ENCODE peak calls at places on chromosomes 2 and 18, in four cellular contexts. F is transverse colon, X is stomach, L is GM23338. C is an unnamed sample.

GRCh38 chr18:57901819-57902600 is 98.9 kb upstream of the ATP8B1 start:
- DNase-seq in F (peak; percentile 62), L (peak; percentile 10), X (peak; percentile 66), C (no peak)

GRCh38 chr2:189876271-189876670 is 92.0 kb downstream of the PMS1 start:
- DNase-seq in X (no peak), L (no peak), F (no peak), C (no peak)

GRCh38 chr2:223082701-223083100 is 30.7 kb downstream of the KCNE4 start:
- DNase-seq in L (no peak), X (no peak), F (no peak), C (no peak)

GRCh38 chr2:227724394-227725039 is at the start of gene SCYGR6:
- DNase-seq in X (no peak), F (no peak), L (no peak), C (no peak)

GRCh38 chr2:29219374-29219773 is 104.2 kb downstream of the CLIP4 start:
- DNase-seq in F (no peak), X (peak; percentile 17), L (no peak), C (no peak)

GRCh38 chr2:70905443-70905842 is 30.3 kb upstream of the ATP6V1B1 start:
- DNase-seq in L (no peak), F (no peak), X (no peak), C (no peak)

GRCh38 chr18:11982981-11983380 is 1.7 kb downstream of the IMPA2 start:
- DNase-seq in F (no peak), X (no peak), L (peak; percentile 12), C (no peak)

GRCh38 chr2:38959464-38959863 is 69.8 kb downstream of the ARHGEF33 start:
- DNase-seq in F (no peak), X (no peak), L (no peak), C (no peak)

GRCh38 chr2:28268386-28268785 is 124.3 kb upstream of the FOSL2 start:
- DNase-seq in L (no peak), X (no peak), F (no peak), C (no peak)

GRCh38 chr2:10256031-10256524 is 46.6 kb upstream of the HPCAL1 start:
- DNase-seq in L (no peak), X (no peak), F (no peak), C (no peak)

GRCh38 chr2:9230881-9231280 is 24.3 kb downstream of the ASAP2 start:
- DNase-seq in X (no peak), F (no peak), L (no peak), C (no peak)

GRCh38 chr18:10453885-10454772 is at the start of gene APCDD1:
- DNase-seq in F (peak; percentile 45), L (peak; percentile 73), X (peak; percentile 64), C (no peak)

GRCh38 chr2:46954951-46955571 is 39.5 kb upstream of the MCFD2 start:
- DNase-seq in F (peak; percentile 41), X (peak; percentile 43), L (no peak), C (no peak)

GRCh38 chr2:9287400-9288059 is 80.9 kb downstream of the ASAP2 start:
- DNase-seq in L (no peak), F (no peak), X (no peak), C (no peak)

GRCh38 chr2:168560817-168561485 is 104.9 kb downstream of the CERS6 start:
- DNase-seq in X (no peak), L (no peak), F (no peak), C (no peak)

GRCh38 chr18:61889541-61889940 is 3.3 kb downstream of the RNF152 start:
- DNase-seq in F (no peak), X (no peak), L (no peak), C (no peak)

GRCh38 chr2:150681120-150681796 is 193.8 kb upstream of the RND3 start:
- DNase-seq in L (no peak), X (no peak), F (no peak), C (no peak)

GRCh38 chr18:78543201-78543725 is 436.4 kb upstream of the SALL3 start:
- DNase-seq in L (no peak), X (no peak), F (no peak), C (no peak)

GRCh38 chr2:106098081-106098480 is 96.0 kb downstream of the UXS1 start:
- DNase-seq in F (no peak), X (no peak), L (peak; percentile 46), C (peak; percentile 62)

GRCh38 chr18:47935321-47935720 is 4.9 kb upstream of the SMAD2 start:
- DNase-seq in F (no peak), L (no peak), X (no peak), C (no peak)

GRCh38 chr2:132374551-132374950 is 42.1 kb upstream of the GPR39 start:
- DNase-seq in L (no peak), F (no peak), X (no peak), C (peak; percentile 57)

DNA sequence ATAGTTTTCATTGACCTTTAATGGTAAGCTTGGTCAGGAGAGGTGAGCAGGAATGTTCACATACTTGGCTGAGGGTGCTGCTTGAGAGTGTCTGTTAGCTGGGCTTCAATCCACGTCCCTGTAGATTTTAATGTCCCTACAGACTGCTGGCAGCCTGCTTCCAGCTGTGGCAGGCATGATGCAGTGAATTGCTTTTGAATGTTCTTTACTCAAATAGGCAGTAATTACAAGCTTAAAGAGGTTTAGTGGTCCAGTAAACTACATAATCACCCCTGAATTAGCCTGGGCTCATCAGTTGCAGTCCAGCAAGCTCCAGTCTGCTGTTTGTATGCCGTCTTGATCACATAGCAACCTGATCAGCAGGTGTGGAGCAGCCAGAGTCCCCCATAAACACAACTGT is 102.1 kb downstream of the MEIS1 start:
- DNase-seq in X (no peak), F (no peak), L (peak; percentile 43), C (no peak)
- H3K27ac ChIP-seq in X (peak overlapping the region; percentile 6), F (peak overlapping the region; percentile 48), L (no peak overlapping the region), C (peak overlapping the region; percentile 18)

DNA sequence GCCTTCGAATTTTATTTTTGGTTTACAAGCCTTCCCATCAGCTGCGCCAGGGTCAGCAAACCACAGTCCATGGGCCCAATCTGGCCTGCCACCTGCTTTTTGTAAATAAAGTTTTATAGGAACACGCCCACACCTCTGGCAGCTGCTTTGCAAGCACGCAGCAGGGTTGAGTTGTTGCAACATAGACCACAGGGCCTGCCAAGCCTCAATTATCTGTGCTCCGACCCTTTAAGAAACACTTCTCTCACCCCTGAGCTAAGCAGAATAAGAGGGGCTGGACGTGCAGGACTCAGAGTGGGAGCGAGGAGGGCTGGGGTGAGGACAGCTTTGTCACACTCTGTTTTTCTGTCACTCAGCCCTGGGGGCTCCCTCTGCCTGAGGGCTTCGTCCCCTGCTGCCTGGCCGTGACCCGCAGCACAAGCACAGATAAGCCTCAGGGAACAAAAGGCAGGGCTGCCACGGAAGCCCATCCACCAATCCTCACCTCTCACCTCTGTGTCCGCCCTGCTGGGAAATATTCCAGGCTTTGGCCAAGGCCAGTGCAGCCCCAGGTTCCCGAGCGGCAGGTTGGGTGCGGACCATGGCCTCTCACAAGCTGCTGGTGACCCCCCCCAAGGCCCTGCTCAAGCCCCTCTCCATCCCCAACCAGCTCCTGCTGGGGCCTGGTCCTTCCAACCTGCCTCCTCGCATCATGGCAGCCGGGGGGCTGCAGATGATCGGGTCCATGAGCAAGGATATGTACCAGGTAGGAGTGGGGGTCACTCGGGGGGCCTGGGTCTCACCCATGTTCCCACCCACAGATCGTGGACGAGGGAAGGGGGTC is at the start of gene AGXT:
- DNase-seq in F (peak; percentile 71), X (no peak), L (no peak), C (no peak)
- TF ChIP-seq POLR2AphosphoS5 in F (peak; percentile 36), X (no peak), L (no peak), C (no peak)

GRCh38 chr2:159145745-159146359 is 140.7 kb downstream of the WDSUB1 start:
- DNase-seq in L (no peak), X (no peak), F (no peak), C (no peak)
- H3K27ac ChIP-seq in L (no peak overlapping the region), X (no peak overlapping the region), F (peak overlapping the region; percentile 85), C (no peak overlapping the region)

DNA sequence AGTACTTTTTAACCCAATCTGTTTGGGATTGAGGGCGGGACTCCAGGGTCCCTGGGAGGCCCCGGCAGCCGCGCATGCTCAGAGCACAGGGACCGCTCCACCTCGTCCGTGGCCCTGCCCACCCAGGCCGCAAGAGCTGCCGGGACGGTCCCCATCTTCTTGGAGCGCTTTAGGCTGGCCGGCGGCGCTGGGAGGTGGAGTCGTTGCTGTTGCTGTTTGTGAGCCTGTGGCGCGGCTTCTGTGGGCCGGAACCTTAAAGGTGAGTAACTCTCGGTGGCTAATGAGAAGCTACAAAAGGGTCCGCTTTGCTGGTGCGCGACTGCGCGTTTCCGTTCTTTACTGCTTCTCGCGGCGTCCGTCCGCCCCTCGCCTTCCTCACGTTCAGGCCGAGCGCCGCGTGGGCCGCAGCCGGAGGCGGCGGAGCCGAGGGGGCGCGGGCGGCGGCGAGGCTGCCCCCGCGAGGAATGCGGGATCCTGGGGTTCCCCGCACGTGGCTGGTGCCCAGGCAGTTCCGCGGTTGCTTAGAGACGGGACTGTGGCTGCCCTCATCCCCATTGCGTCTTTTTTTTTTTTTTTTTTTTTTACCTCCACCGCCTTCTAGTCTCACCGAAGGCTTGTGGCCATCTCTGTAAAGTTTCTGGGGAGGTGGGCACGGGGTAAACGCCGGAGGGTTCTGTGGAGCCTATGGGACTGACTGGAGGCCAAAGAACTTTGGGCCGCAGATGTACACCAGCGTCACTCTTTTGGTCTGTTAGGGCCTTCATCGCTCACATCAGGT is at the start of gene SSB:
- DNase-seq in F (peak; percentile 94), L (peak; percentile 95), X (peak; percentile 90), C (peak; percentile 96)
- TF ChIP-seq POLR2AphosphoS5 in F (peak; percentile 87), L (peak; percentile 99), X (peak; percentile 90), C (peak; percentile 93)

GRCh38 chr2:45010706-45011036 is 1.4 kb upstream of the SIX2 start:
- DNase-seq in L (no peak), F (no peak), X (no peak), C (no peak)
- H3K27ac ChIP-seq in L (no peak overlapping the region), F (no peak overlapping the region), X (peak overlapping the region; percentile 87), C (peak overlapping the region; percentile 53)

GRCh38 chr2:176202491-176202890 is 14.0 kb downstream of the HOXD1 start:
- DNase-seq in F (no peak), X (no peak), L (no peak), C (no peak)

GRCh38 chr2:176199902-176200301 is 11.4 kb downstream of the HOXD1 start:
- DNase-seq in F (no peak), X (no peak), L (no peak), C (no peak)

GRCh38 chr2:176206677-176207076 is 18.2 kb downstream of the HOXD1 start:
- DNase-seq in X (no peak), F (no peak), L (no peak), C (no peak)

GRCh38 chr2:176200971-176201370 is 12.5 kb downstream of the HOXD1 start:
- DNase-seq in F (no peak), X (no peak), L (no peak), C (no peak)
- TF ChIP-seq POLR2AphosphoS5 in F (no peak), X (no peak), L (no peak), C (no peak)